ENCODE peak calls at places on chromosomes 6 and 20, in five cellular contexts. One of them, this sample, is unnamed.

GRCh38 chr20:3854462-3854870 is 7.8 kb downstream of the MAVS start:
- DNase-seq in right lobe of liver: no peak
- DNase-seq in Peyer's patch: no peak
- DNase-seq in IMR-90: no peak
- DNase-seq in stomach: no peak
- DNase-seq in this sample: peak; percentile 83

GRCh38 chr6:157224957-157225574 is 98.3 kb downstream of the TMEM242 start:
- DNase-seq in IMR-90: no peak
- DNase-seq in Peyer's patch: peak; percentile 43
- DNase-seq in right lobe of liver: no peak
- DNase-seq in stomach: no peak
- DNase-seq in this sample: no peak

GRCh38 chr20:57420571-57421257 is 29.5 kb downstream of the RBM38 start:
- DNase-seq in Peyer's patch: no peak
- DNase-seq in stomach: no peak
- DNase-seq in IMR-90: no peak
- DNase-seq in right lobe of liver: no peak
- DNase-seq in this sample: no peak

GRCh38 chr6:24251339-24251738 is 106.5 kb downstream of the DCDC2 start:
- DNase-seq in right lobe of liver: no peak
- DNase-seq in stomach: no peak
- DNase-seq in IMR-90: no peak
- DNase-seq in Peyer's patch: no peak
- DNase-seq in this sample: no peak

GRCh38 chr6:137878810-137879285 is 11.8 kb downstream of the TNFAIP3 start:
- DNase-seq in right lobe of liver: no peak
- DNase-seq in stomach: no peak
- DNase-seq in IMR-90: no peak
- DNase-seq in Peyer's patch: no peak
- DNase-seq in this sample: no peak

GRCh38 chr6:12163149-12163548 is 127.0 kb upstream of the EDN1 start:
- DNase-seq in IMR-90: no peak
- DNase-seq in Peyer's patch: peak; percentile 56
- DNase-seq in right lobe of liver: no peak
- DNase-seq in stomach: no peak
- DNase-seq in this sample: no peak

GRCh38 chr6:150299873-150300485 is 68.8 kb upstream of the IYD start:
- DNase-seq in right lobe of liver: no peak
- DNase-seq in Peyer's patch: no peak
- DNase-seq in IMR-90: no peak
- DNase-seq in stomach: no peak
- DNase-seq in this sample: no peak

GRCh38 chr20:11676618-11677289 is 240.9 kb upstream of the BTBD3 start:
- DNase-seq in stomach: no peak
- DNase-seq in IMR-90: peak; percentile 42
- DNase-seq in right lobe of liver: peak; percentile 64
- DNase-seq in Peyer's patch: peak; percentile 48
- DNase-seq in this sample: peak; percentile 68

GRCh38 chr6:153872946-153873345 is 166.1 kb upstream of the OPRM1 start:
- DNase-seq in IMR-90: no peak
- DNase-seq in stomach: no peak
- DNase-seq in right lobe of liver: no peak
- DNase-seq in Peyer's patch: no peak
- DNase-seq in this sample: no peak

GRCh38 chr20:1324598-1325172 is 4.3 kb downstream of the SDCBP2 start:
- DNase-seq in right lobe of liver: peak; percentile 43
- DNase-seq in stomach: no peak
- DNase-seq in IMR-90: peak; percentile 91
- DNase-seq in Peyer's patch: peak; percentile 45
- DNase-seq in this sample: no peak

GRCh38 chr6:158630944-158631616 is 13.5 kb downstream of the DYNLT1 start:
- DNase-seq in right lobe of liver: peak; percentile 46
- DNase-seq in stomach: peak; percentile 81
- DNase-seq in IMR-90: peak; percentile 68
- DNase-seq in Peyer's patch: peak; percentile 68
- DNase-seq in this sample: no peak

GRCh38 chr6:36643967-36644366 is 34.5 kb upstream of the CDKN1A start:
- DNase-seq in right lobe of liver: no peak
- DNase-seq in Peyer's patch: no peak
- DNase-seq in stomach: no peak
- DNase-seq in IMR-90: no peak
- DNase-seq in this sample: no peak

GRCh38 chr6:145964948-145965366 is 799 bp upstream of the SHPRH start:
- DNase-seq in IMR-90: no peak
- DNase-seq in stomach: no peak
- DNase-seq in right lobe of liver: no peak
- DNase-seq in Peyer's patch: no peak
- DNase-seq in this sample: peak; percentile 4

GRCh38 chr6:47057830-47058540 is 15.9 kb upstream of the ADGRF1 start:
- DNase-seq in Peyer's patch: no peak
- DNase-seq in stomach: no peak
- DNase-seq in right lobe of liver: no peak
- DNase-seq in IMR-90: no peak
- DNase-seq in this sample: no peak

GRCh38 chr6:111764238-111765182 is 108.7 kb downstream of the FYN start:
- DNase-seq in IMR-90: no peak
- DNase-seq in right lobe of liver: no peak
- DNase-seq in Peyer's patch: peak; percentile 85
- DNase-seq in stomach: no peak
- DNase-seq in this sample: no peak

GRCh38 chr20:10521836-10522235 is 86.7 kb downstream of the SLX4IP start:
- DNase-seq in right lobe of liver: no peak
- DNase-seq in Peyer's patch: no peak
- DNase-seq in IMR-90: no peak
- DNase-seq in stomach: no peak
- DNase-seq in this sample: no peak

GRCh38 chr6:35426074-35426473 is 26.1 kb upstream of the FANCE start:
- DNase-seq in Peyer's patch: no peak
- DNase-seq in IMR-90: no peak
- DNase-seq in stomach: no peak
- DNase-seq in right lobe of liver: no peak
- DNase-seq in this sample: no peak

GRCh38 chr6:109351231-109352132 is 30.8 kb downstream of the CD164 start:
- DNase-seq in IMR-90: no peak
- DNase-seq in right lobe of liver: no peak
- DNase-seq in Peyer's patch: peak; percentile 63
- DNase-seq in stomach: no peak
- DNase-seq in this sample: no peak

GRCh38 chr6:127051571-127052260 is 66.8 kb upstream of the RSPO3 start:
- DNase-seq in IMR-90: peak; percentile 43
- DNase-seq in stomach: no peak
- DNase-seq in Peyer's patch: no peak
- DNase-seq in right lobe of liver: no peak
- DNase-seq in this sample: no peak

GRCh38 chr6:128413291-128413690 is 107.1 kb downstream of the PTPRK start:
- DNase-seq in stomach: no peak
- DNase-seq in Peyer's patch: no peak
- DNase-seq in IMR-90: no peak
- DNase-seq in right lobe of liver: no peak
- DNase-seq in this sample: no peak

GRCh38 chr6:111573118-111573883 is 32.4 kb downstream of the TRAF3IP2 start:
- DNase-seq in stomach: no peak
- DNase-seq in Peyer's patch: no peak
- DNase-seq in IMR-90: peak; percentile 80
- DNase-seq in right lobe of liver: no peak
- DNase-seq in this sample: no peak

GRCh38 chr6:130152908-130153510 is 69.7 kb downstream of the SAMD3 start:
- DNase-seq in right lobe of liver: no peak
- DNase-seq in IMR-90: no peak
- DNase-seq in stomach: no peak
- DNase-seq in Peyer's patch: no peak
- DNase-seq in this sample: no peak

GRCh38 chr6:17101422-17102257 is at the start of gene STMND1:
- DNase-seq in Peyer's patch: peak; percentile 75
- DNase-seq in right lobe of liver: peak; percentile 85
- DNase-seq in IMR-90: peak; percentile 27
- DNase-seq in stomach: peak; percentile 59
- DNase-seq in this sample: no peak

GRCh38 chr6:41239467-41240159 is 11.5 kb downstream of the TREML4 start:
- DNase-seq in Peyer's patch: no peak
- DNase-seq in stomach: no peak
- DNase-seq in IMR-90: no peak
- DNase-seq in right lobe of liver: no peak
- DNase-seq in this sample: no peak

GRCh38 chr20:9617940-9618339 is 103.5 kb downstream of the LAMP5 start:
- DNase-seq in Peyer's patch: peak; percentile 61
- DNase-seq in right lobe of liver: no peak
- DNase-seq in stomach: peak; percentile 58
- DNase-seq in IMR-90: peak; percentile 22
- DNase-seq in this sample: peak; percentile 54

GRCh38 chr6:21327326-21328140 is 266.0 kb upstream of the SOX4 start:
- DNase-seq in IMR-90: no peak
- DNase-seq in Peyer's patch: no peak
- DNase-seq in right lobe of liver: no peak
- DNase-seq in stomach: no peak
- DNase-seq in this sample: no peak

GRCh38 chr6:25601797-25602679 is 50.0 kb upstream of the SCGN start:
- DNase-seq in Peyer's patch: no peak
- DNase-seq in right lobe of liver: no peak
- DNase-seq in IMR-90: peak; percentile 67
- DNase-seq in stomach: no peak
- DNase-seq in this sample: no peak

GRCh38 chr6:935582-935981 is 242.6 kb upstream of the EXOC2 start:
- DNase-seq in right lobe of liver: no peak
- DNase-seq in stomach: no peak
- DNase-seq in Peyer's patch: no peak
- DNase-seq in IMR-90: no peak
- DNase-seq in this sample: no peak

DNA sequence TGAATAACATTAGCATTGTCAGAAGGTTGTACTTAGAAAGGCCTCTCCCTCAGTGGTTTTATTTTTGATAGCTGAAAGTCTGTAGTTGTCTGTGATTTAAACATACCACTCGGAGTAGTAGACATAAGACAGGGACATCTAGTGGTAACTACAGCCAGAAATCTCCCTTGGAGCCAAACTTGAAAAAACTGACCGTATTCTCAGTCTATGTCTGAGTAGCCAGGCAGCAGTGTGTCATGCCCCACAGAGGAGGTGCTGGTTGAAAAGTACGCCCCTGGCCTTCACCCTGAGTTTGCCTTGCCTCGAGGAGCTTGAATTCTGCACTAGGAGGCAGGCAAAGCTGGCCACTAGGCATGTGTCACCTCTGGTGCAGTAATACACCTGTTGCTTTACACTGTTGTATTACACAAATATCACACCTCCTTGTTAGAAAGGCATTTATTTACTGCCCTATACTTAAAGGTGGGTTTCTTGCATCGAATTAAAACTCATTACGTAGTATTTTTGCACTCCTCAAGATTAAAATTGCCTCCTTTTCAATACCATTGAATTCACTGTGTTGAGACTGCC is 20.8 kb downstream of the ZBTB2 start:
- DNase-seq in IMR-90: peak; percentile 48
- DNase-seq in stomach: no peak
- DNase-seq in Peyer's patch: no peak
- DNase-seq in right lobe of liver: no peak
- DNase-seq in this sample: no peak
- TF ChIP-seq CTCF in IMR-90: peak; percentile 22
- TF ChIP-seq CTCF in stomach: no peak
- TF ChIP-seq CTCF in Peyer's patch: no peak
- TF ChIP-seq CTCF in right lobe of liver: no peak
- TF ChIP-seq CTCF in this sample: no peak

GRCh38 chr6:33690766-33691165 is 20.7 kb downstream of the UQCC2 start:
- DNase-seq in right lobe of liver: no peak
- DNase-seq in stomach: no peak
- DNase-seq in IMR-90: no peak
- DNase-seq in Peyer's patch: no peak
- DNase-seq in this sample: no peak

GRCh38 chr6:33688451-33689147 is 22.9 kb downstream of the UQCC2 start:
- DNase-seq in Peyer's patch: no peak
- DNase-seq in right lobe of liver: no peak
- DNase-seq in IMR-90: no peak
- DNase-seq in stomach: no peak
- DNase-seq in this sample: no peak

GRCh38 chr6:33691456-33692077 is 19.9 kb downstream of the UQCC2 start:
- DNase-seq in Peyer's patch: no peak
- DNase-seq in stomach: no peak
- DNase-seq in right lobe of liver: no peak
- DNase-seq in IMR-90: no peak
- DNase-seq in this sample: no peak

GRCh38 chr6:33689148-33689494 is 22.4 kb downstream of the UQCC2 start:
- DNase-seq in right lobe of liver: no peak
- DNase-seq in IMR-90: no peak
- DNase-seq in stomach: no peak
- DNase-seq in Peyer's patch: no peak
- DNase-seq in this sample: no peak

DNA sequence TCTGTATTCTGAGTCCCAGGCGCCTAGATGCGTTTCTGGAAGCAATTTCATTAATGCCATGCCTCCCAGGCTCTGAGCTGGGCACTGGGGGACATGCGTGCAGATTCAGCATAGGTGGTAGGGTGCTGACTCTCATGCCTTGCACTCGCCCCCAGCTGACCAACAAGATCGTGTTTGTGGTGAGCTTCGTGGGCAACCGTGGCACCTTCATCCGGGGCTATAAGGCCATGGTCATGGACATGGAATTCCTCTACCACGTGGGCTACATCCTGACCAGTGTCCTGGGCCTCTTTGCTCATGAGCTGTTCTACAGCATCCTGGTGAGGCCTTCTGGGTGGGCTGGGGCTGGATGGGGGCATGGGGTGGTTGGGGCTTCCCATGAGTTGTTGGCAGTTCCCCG is 21.6 kb downstream of the UQCC2 start:
- DNase-seq in Peyer's patch: no peak
- DNase-seq in IMR-90: no peak
- DNase-seq in right lobe of liver: no peak
- DNase-seq in stomach: no peak
- DNase-seq in this sample: no peak
- H3K36me3 ChIP-seq in Peyer's patch: no peaks in the 10 kb centered on the region
- H3K36me3 ChIP-seq in IMR-90: peaks cover 14% of the 10 kb centered on the region
- H3K36me3 ChIP-seq in right lobe of liver: no peaks in the 10 kb centered on the region
- H3K36me3 ChIP-seq in stomach: peaks cover 100% of the 10 kb centered on the region
- H3K36me3 ChIP-seq in this sample: peaks cover 7% of the 10 kb centered on the region

GRCh38 chr6:31888281-31889258 is 8.9 kb downstream of the EHMT2 start:
- DNase-seq in stomach: peak; percentile 51
- DNase-seq in Peyer's patch: peak; percentile 65
- DNase-seq in IMR-90: no peak
- DNase-seq in right lobe of liver: peak; percentile 59
- DNase-seq in this sample: no peak
- TF ChIP-seq CTCF in stomach: peak; percentile 67
- TF ChIP-seq CTCF in Peyer's patch: peak; percentile 52
- TF ChIP-seq CTCF in IMR-90: peak; percentile 51
- TF ChIP-seq CTCF in right lobe of liver: peak; percentile 50
- TF ChIP-seq CTCF in this sample: peak; percentile 73

GRCh38 chr6:152240436-152240835 is 396.7 kb downstream of the SYNE1 start:
- DNase-seq in IMR-90: peak; percentile 15
- DNase-seq in stomach: no peak
- DNase-seq in right lobe of liver: no peak
- DNase-seq in Peyer's patch: no peak
- DNase-seq in this sample: no peak

GRCh38 chr6:152244998-152245630 is 392.0 kb downstream of the SYNE1 start:
- DNase-seq in Peyer's patch: no peak
- DNase-seq in IMR-90: no peak
- DNase-seq in right lobe of liver: no peak
- DNase-seq in stomach: no peak
- DNase-seq in this sample: no peak

GRCh38 chr6:152246554-152247337 is 390.4 kb downstream of the SYNE1 start:
- DNase-seq in Peyer's patch: no peak
- DNase-seq in stomach: no peak
- DNase-seq in right lobe of liver: no peak
- DNase-seq in IMR-90: peak; percentile 54
- DNase-seq in this sample: no peak

GRCh38 chr6:152236370-152237097 is 400.6 kb downstream of the SYNE1 start:
- DNase-seq in right lobe of liver: no peak
- DNase-seq in IMR-90: no peak
- DNase-seq in stomach: no peak
- DNase-seq in Peyer's patch: no peak
- DNase-seq in this sample: no peak

GRCh38 chr6:152240983-152241766 is 396.0 kb downstream of the SYNE1 start:
- DNase-seq in stomach: no peak
- DNase-seq in IMR-90: no peak
- DNase-seq in Peyer's patch: no peak
- DNase-seq in right lobe of liver: no peak
- DNase-seq in this sample: no peak
- H3K36me3 ChIP-seq in stomach: peaks cover 90% of the 10 kb centered on the region
- H3K36me3 ChIP-seq in IMR-90: peaks cover 38% of the 10 kb centered on the region
- H3K36me3 ChIP-seq in Peyer's patch: no peaks in the 10 kb centered on the region
- H3K36me3 ChIP-seq in right lobe of liver: no peaks in the 10 kb centered on the region
- H3K36me3 ChIP-seq in this sample: no peaks in the 10 kb centered on the region

This sample was measured in Caco-2.